ENCODE peak calls at places on chromosomes 11 and 22, in five cellular contexts. H is fibroblast of mammary gland, Y is HFFc6, Q is choroid plexus epithelial cell, K is BE2C. F is an unnamed sample.

GRCh38 chr11:84103096-84103495 is 816.9 kb upstream of the CCDC90B start:
- DNase-seq in K (peak; percentile 55), Y (no peak), H (no peak), Q (no peak), F (no peak)

GRCh38 chr22:39317756-39318506 is 1.5 kb downstream of the RPL3 start:
- DNase-seq in H (peak; percentile 64), Q (peak; percentile 31), Y (peak; percentile 39), K (no peak), F (no peak)

GRCh38 chr11:129538323-129538722 is 162.7 kb downstream of the BARX2 start:
- DNase-seq in Y (no peak), Q (no peak), K (no peak), H (no peak), F (no peak)

GRCh38 chr11:115112779-115113178 is 391.4 kb downstream of the CADM1 start:
- DNase-seq in Q (no peak), Y (no peak), K (no peak), H (no peak), F (no peak)

GRCh38 chr22:41699264-41700104 is at the start of gene MEI1:
- DNase-seq in Y (no peak), H (peak; percentile 74), Q (peak; percentile 79), K (peak; percentile 75), F (peak; percentile 93)

GRCh38 chr11:4607782-4608666 is at the start of gene TRIM68:
- DNase-seq in H (peak; percentile 93), Y (peak; percentile 94), K (peak; percentile 90), Q (peak; percentile 98), F (peak; percentile 96)

GRCh38 chr11:96474263-96474662 is 84.5 kb downstream of the JRKL start:
- DNase-seq in H (no peak), Y (no peak), K (no peak), Q (no peak), F (no peak)

GRCh38 chr11:57425565-57426438 is 1.1 kb downstream of the SLC43A3 start:
- DNase-seq in K (no peak), Q (no peak), H (peak; percentile 49), Y (no peak), F (no peak)

GRCh38 chr11:78841451-78842060 is 266.9 kb upstream of the NARS2 start:
- DNase-seq in K (no peak), H (peak; percentile 58), Q (no peak), Y (no peak), F (no peak)

DNA sequence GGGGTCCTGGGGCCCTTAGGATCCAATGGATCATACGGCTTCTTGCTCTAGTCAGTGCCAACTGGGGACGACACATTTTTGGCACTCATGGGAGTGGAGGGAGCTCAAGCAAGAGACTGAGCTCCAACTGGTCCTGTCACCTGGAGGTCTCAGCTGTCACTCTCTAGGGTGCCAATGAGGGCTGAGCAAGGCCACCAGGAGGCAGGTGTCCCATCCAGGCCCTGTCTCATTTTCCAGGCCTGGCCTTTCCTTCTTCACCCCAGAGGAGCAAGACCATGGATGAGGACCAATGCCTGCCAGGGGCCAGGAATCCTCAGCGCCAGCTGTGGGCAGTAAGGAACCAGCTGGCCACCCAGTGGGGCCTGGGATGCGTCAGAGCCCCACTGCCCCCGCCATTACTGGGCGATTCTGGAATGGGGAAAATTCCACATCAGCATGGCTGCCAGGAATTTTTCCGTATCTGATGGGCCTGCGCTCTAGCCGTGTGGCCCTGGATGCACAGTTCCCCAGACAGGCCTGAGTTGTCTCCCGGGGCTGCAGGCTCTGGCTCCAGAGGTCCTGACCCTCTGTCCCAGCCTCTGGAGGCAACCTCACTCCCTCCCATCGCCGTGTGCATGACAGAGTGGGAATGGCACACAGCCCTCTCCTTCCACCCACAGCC is 676 bp upstream of the GAL3ST1 start:
- DNase-seq in Y (no peak), K (peak; percentile 75), Q (no peak), H (peak; percentile 46), F (no peak)
- TF ChIP-seq CTCF in Y (peak; percentile 24), K (peak; percentile 54), Q (no peak), H (peak; percentile 7), F (no peak)

DNA sequence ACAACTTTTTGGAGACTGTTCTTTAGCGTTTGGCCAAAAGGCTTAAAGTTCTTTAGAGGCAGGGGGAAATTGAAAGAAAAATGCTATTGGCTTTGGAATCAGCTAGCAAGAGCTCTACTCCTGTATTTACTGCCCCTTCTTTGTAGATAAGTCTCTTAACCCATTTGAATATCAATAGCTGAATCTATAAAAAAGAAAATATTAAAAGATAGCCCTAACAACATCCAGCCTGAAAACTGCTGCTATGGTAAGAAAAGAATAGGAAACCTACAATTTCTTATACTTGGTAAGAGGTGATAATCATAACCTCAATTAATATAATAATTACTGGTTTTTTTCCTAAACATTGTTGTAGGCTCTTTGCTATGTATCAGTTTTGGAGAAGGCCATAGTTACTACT is at the start of gene OR5B12:
- DNase-seq in Q (no peak), H (no peak), Y (no peak), K (no peak), F (no peak)
- TF ChIP-seq CTCF in Q (no peak), H (no peak), Y (no peak), K (no peak), F (no peak)

DNA sequence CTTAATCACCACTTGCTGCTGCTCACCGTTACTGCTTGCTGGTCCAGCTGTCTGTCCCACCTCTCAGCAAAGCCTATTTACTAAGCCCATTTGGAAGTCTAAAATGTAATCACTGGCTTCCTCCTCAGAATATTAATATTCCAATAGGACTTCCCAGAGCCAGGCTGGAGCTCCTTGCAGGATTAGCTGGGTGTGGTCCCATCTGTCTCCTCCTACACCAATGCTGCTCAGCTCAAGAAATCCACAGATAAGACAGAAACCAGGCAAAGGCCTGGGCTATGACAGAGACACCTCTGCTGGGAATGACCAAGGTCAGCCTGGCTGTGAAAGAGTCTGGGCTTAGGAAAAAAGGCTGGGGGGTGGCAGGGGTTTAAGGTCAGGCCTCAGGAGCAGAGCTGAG is 317.8 kb downstream of the BUD13 start:
- DNase-seq in H (no peak), K (no peak), Y (no peak), Q (no peak), F (no peak)
- TF ChIP-seq CTCF in H (no peak), K (no peak), Y (no peak), Q (no peak), F (no peak)

GRCh38 chr11:122711362-122711761 is 55.8 kb downstream of the UBASH3B start:
- DNase-seq in H (no peak), K (no peak), Y (no peak), Q (no peak), F (no peak)

GRCh38 chr11:122714021-122714420 is 58.5 kb downstream of the UBASH3B start:
- DNase-seq in H (no peak), Q (no peak), Y (no peak), K (no peak), F (peak; percentile 62)

GRCh38 chr11:122709042-122709760 is 53.7 kb downstream of the UBASH3B start:
- DNase-seq in Q (peak; percentile 71), Y (peak; percentile 88), K (no peak), H (peak; percentile 82), F (no peak)

GRCh38 chr11:122714484-122714883 is 59.0 kb downstream of the UBASH3B start:
- DNase-seq in Y (no peak), K (no peak), H (no peak), Q (no peak), F (no peak)

GRCh38 chr11:122711831-122712378 is 56.4 kb downstream of the UBASH3B start:
- DNase-seq in H (no peak), Q (peak; percentile 56), K (no peak), Y (peak; percentile 46), F (no peak)
- TF ChIP-seq CTCF in H (no peak), Q (peak; percentile 44), K (no peak), Y (peak; percentile 30), F (peak; percentile 18)

GRCh38 chr11:14905104-14906033 is 13.3 kb upstream of the CYP2R1 start:
- DNase-seq in Q (peak; percentile 55), Y (no peak), K (no peak), H (peak; percentile 23), F (peak; percentile 48)
- TF ChIP-seq CTCF in Q (peak; percentile 62), Y (peak; percentile 48), K (no peak), H (peak; percentile 37), F (peak; percentile 54)

DNA sequence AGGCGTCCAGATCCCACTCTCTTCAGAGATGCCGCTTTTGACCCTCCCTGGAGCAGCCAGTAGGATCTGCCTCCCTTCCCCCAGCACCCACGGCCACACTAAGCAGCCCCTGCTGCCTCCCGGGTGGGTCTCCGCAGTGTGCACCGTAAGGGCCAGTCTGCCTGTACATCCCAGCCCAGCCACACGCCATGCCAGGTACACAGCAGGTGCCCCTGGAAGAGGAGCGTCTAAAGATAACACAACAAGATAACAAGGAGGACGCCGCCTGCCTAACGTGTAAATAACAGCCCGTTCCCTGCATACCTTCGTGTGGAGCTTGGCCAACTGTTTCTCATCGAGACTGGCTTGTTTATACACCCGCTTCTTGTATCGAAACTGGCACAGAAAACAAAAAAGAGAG is 139.4 kb downstream of the SHANK2 start:
- DNase-seq in Y (no peak), K (no peak), Q (no peak), H (no peak), F (no peak)
- TF ChIP-seq CTCF in Y (no peak), K (no peak), Q (no peak), H (no peak), F (no peak)

GRCh38 chr11:12088047-12088481 is 22.3 kb upstream of the MICAL2 start:
- DNase-seq in H (peak; percentile 82), K (no peak), Y (peak; percentile 81), Q (peak; percentile 83), F (no peak)
- TF ChIP-seq CTCF in H (peak; percentile 20), K (peak; percentile 4), Y (peak; percentile 57), Q (peak; percentile 73), F (no peak)

DNA sequence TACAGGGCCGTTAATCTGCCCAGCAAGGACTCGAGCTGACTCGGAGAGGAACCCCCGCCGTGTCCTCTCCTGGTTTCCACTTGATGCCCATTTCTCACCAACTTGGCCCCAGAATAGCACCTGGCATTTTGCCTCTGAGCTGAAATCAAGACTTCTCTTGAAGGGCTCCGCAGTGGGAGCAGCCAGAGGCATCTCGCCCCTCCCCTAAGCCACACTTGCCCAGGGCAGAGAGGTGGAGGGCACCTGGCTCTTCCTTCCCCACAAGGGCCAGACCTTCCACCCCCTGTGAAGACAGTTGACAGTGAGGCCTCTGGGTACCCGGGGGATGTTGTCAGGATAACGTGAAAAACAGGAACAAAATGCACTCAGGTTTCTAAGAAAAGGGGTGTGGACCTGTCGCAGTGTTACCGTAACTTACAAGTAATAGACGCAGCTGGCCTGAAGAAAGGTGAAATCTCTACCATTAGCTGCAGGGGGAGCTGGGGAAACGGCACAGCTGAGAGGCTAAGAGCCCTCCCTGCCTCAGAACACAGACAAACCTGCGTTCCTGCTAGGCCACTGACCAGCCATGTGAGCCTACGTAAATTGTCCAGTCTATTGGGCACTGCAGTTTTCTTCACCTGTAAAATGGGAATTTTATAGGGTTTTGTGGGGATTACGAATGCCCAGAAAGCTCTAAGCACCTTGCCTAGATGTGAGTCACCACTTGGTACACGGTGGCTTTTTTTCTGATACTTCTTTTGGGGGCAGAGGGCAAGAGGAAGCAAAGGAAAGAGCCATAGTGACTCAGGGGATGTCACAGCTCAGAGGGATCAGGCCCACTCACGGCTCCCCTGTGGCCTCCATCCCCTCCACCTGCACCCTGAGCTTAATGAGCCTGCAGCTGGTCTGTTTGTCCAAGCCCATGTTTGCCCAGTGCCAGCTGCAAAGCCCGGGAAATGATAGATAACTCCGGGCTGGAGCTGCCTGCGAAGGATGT is 18.6 kb upstream of the CABP7 start:
- DNase-seq in Q (peak; percentile 38), K (peak; percentile 40), H (peak; percentile 28), Y (peak; percentile 18), F (no peak)
- TF ChIP-seq CTCF in Q (peak; percentile 46), K (peak; percentile 29), H (peak; percentile 2), Y (peak; percentile 43), F (no peak)